ENCODE peak calls at places on chromosome 18, in four cellular contexts. One of them, this sample, is unnamed.

GRCh38 chr18:6752200-6752873 is 22.8 kb downstream of the ARHGAP28 start:
- DNase-seq in neuronal stem cell: peak; percentile 48
- DNase-seq in IMR-90: peak; percentile 86
- DNase-seq in trophoblast cell: no peak
- DNase-seq in this sample: peak; percentile 99

GRCh38 chr18:77765468-77765867 is 515.8 kb downstream of the GALR1 start:
- DNase-seq in neuronal stem cell: peak; percentile 39
- DNase-seq in IMR-90: no peak
- DNase-seq in trophoblast cell: peak; percentile 3
- DNase-seq in this sample: peak; percentile 56

GRCh38 chr18:68150976-68151375 is 563.9 kb downstream of the TMX3 start:
- DNase-seq in neuronal stem cell: no peak
- DNase-seq in IMR-90: no peak
- DNase-seq in trophoblast cell: no peak
- DNase-seq in this sample: no peak

GRCh38 chr18:63293930-63294329 is 25.6 kb downstream of the BCL2 start:
- DNase-seq in neuronal stem cell: no peak
- DNase-seq in IMR-90: no peak
- DNase-seq in trophoblast cell: no peak
- DNase-seq in this sample: no peak

GRCh38 chr18:39480494-39481245 is 1915.1 kb upstream of the CELF4 start:
- DNase-seq in neuronal stem cell: no peak
- DNase-seq in IMR-90: peak; percentile 55
- DNase-seq in trophoblast cell: no peak
- DNase-seq in this sample: no peak

GRCh38 chr18:42578781-42579180 is 536.7 kb downstream of the RIT2 start:
- DNase-seq in neuronal stem cell: no peak
- DNase-seq in IMR-90: no peak
- DNase-seq in trophoblast cell: peak; percentile 86
- DNase-seq in this sample: no peak

GRCh38 chr18:33210575-33211189 is 229.8 kb downstream of the CCDC178 start:
- DNase-seq in neuronal stem cell: no peak
- DNase-seq in IMR-90: peak; percentile 22
- DNase-seq in trophoblast cell: peak; percentile 45
- DNase-seq in this sample: peak; percentile 57

GRCh38 chr18:59564516-59564915 is 132.7 kb downstream of the CCBE1 start:
- DNase-seq in neuronal stem cell: no peak
- DNase-seq in IMR-90: no peak
- DNase-seq in trophoblast cell: no peak
- DNase-seq in this sample: no peak

GRCh38 chr18:6270791-6271216 is 143.9 kb downstream of the L3MBTL4 start:
- DNase-seq in neuronal stem cell: no peak
- DNase-seq in IMR-90: no peak
- DNase-seq in trophoblast cell: no peak
- DNase-seq in this sample: no peak

GRCh38 chr18:5895886-5896740 is 791 bp upstream of the TMEM200C start:
- DNase-seq in neuronal stem cell: peak; percentile 71
- DNase-seq in IMR-90: peak; percentile 74
- DNase-seq in trophoblast cell: peak; percentile 41
- DNase-seq in this sample: peak; percentile 81

GRCh38 chr18:39389800-39390379 is 1824.3 kb upstream of the CELF4 start:
- DNase-seq in neuronal stem cell: peak; percentile 21
- DNase-seq in IMR-90: no peak
- DNase-seq in trophoblast cell: no peak
- DNase-seq in this sample: peak; percentile 91

GRCh38 chr18:74558096-74558495 is 23.8 kb downstream of the CNDP1 start:
- DNase-seq in neuronal stem cell: no peak
- DNase-seq in IMR-90: no peak
- DNase-seq in trophoblast cell: no peak
- DNase-seq in this sample: no peak

GRCh38 chr18:424071-424868 is 76.2 kb downstream of the COLEC12 start:
- DNase-seq in neuronal stem cell: no peak
- DNase-seq in IMR-90: no peak
- DNase-seq in trophoblast cell: no peak
- DNase-seq in this sample: no peak

GRCh38 chr18:53603281-53603680 is 621.2 kb downstream of the MBD2 start:
- DNase-seq in neuronal stem cell: no peak
- DNase-seq in IMR-90: no peak
- DNase-seq in trophoblast cell: no peak
- DNase-seq in this sample: no peak

GRCh38 chr18:49585781-49586663 is 24.2 kb downstream of the LIPG start:
- DNase-seq in neuronal stem cell: no peak
- DNase-seq in IMR-90: no peak
- DNase-seq in trophoblast cell: no peak
- DNase-seq in this sample: peak; percentile 93

GRCh38 chr18:74019864-74020263 is 127.8 kb downstream of the FBXO15 start:
- DNase-seq in neuronal stem cell: no peak
- DNase-seq in IMR-90: no peak
- DNase-seq in trophoblast cell: no peak
- DNase-seq in this sample: no peak

GRCh38 chr18:78638889-78639596 is 340.6 kb upstream of the SALL3 start:
- DNase-seq in neuronal stem cell: no peak
- DNase-seq in IMR-90: no peak
- DNase-seq in trophoblast cell: no peak
- DNase-seq in this sample: no peak

GRCh38 chr18:34729264-34729663 is 19.2 kb downstream of the DTNA start:
- DNase-seq in neuronal stem cell: no peak
- DNase-seq in IMR-90: no peak
- DNase-seq in trophoblast cell: peak; percentile 63
- DNase-seq in this sample: peak; percentile 87

GRCh38 chr18:56291229-56291796 is 347.1 kb downstream of the TXNL1 start:
- DNase-seq in neuronal stem cell: no peak
- DNase-seq in IMR-90: peak; percentile 47
- DNase-seq in trophoblast cell: no peak
- DNase-seq in this sample: no peak

GRCh38 chr18:55229682-55230081 is 270.4 kb upstream of the CCDC68 start:
- DNase-seq in neuronal stem cell: no peak
- DNase-seq in IMR-90: no peak
- DNase-seq in trophoblast cell: no peak
- DNase-seq in this sample: no peak

GRCh38 chr18:34947711-34948125 is 93.5 kb upstream of the MAPRE2 start:
- DNase-seq in neuronal stem cell: no peak
- DNase-seq in IMR-90: peak; percentile 65
- DNase-seq in trophoblast cell: peak; percentile 67
- DNase-seq in this sample: peak; percentile 30

GRCh38 chr18:66752733-66753132 is 148.8 kb upstream of the CDH19 start:
- DNase-seq in neuronal stem cell: no peak
- DNase-seq in IMR-90: no peak
- DNase-seq in trophoblast cell: no peak
- DNase-seq in this sample: peak; percentile 1

GRCh38 chr18:11585596-11585995 is 23.8 kb upstream of the SLC35G4 start:
- DNase-seq in neuronal stem cell: no peak
- DNase-seq in IMR-90: no peak
- DNase-seq in trophoblast cell: no peak
- DNase-seq in this sample: no peak

GRCh38 chr18:22098563-22098989 is 70.8 kb upstream of the GATA6 start:
- DNase-seq in neuronal stem cell: no peak
- DNase-seq in IMR-90: no peak
- DNase-seq in trophoblast cell: peak; percentile 25
- DNase-seq in this sample: no peak

GRCh38 chr18:37341016-37341415 is 224.6 kb downstream of the CELF4 start:
- DNase-seq in neuronal stem cell: no peak
- DNase-seq in IMR-90: no peak
- DNase-seq in trophoblast cell: no peak
- DNase-seq in this sample: no peak

GRCh38 chr18:51664236-51664635 is 466.8 kb upstream of the MEX3C start:
- DNase-seq in neuronal stem cell: no peak
- DNase-seq in IMR-90: no peak
- DNase-seq in trophoblast cell: no peak
- DNase-seq in this sample: no peak

GRCh38 chr18:41226186-41226585 is 728.8 kb upstream of the PIK3C3 start:
- DNase-seq in neuronal stem cell: no peak
- DNase-seq in IMR-90: peak; percentile 66
- DNase-seq in trophoblast cell: no peak
- DNase-seq in this sample: no peak

GRCh38 chr18:9068346-9068745 is 34.2 kb upstream of the NDUFV2 start:
- DNase-seq in neuronal stem cell: no peak
- DNase-seq in IMR-90: no peak
- DNase-seq in trophoblast cell: peak; percentile 49
- DNase-seq in this sample: no peak
- H3K23ac ChIP-seq in neuronal stem cell: no peak overlapping the region
- H3K23ac ChIP-seq in IMR-90: no peak overlapping the region
- H3K23ac ChIP-seq in trophoblast cell: no peak overlapping the region
- H3K23ac ChIP-seq in this sample: no peak overlapping the region

GRCh38 chr18:23133860-23134779 is 1.2 kb upstream of the CABLES1 start:
- DNase-seq in neuronal stem cell: no peak
- DNase-seq in IMR-90: no peak
- DNase-seq in trophoblast cell: peak; percentile 92
- DNase-seq in this sample: peak; percentile 94

GRCh38 chr18:23134780-23135678 is at the start of gene CABLES1:
- DNase-seq in neuronal stem cell: peak; percentile 48
- DNase-seq in IMR-90: peak; percentile 59
- DNase-seq in trophoblast cell: peak; percentile 90
- DNase-seq in this sample: peak; percentile 71

GRCh38 chr18:23136326-23137092 is 1.2 kb downstream of the CABLES1 start:
- DNase-seq in neuronal stem cell: peak; percentile 23
- DNase-seq in IMR-90: no peak
- DNase-seq in trophoblast cell: peak; percentile 50
- DNase-seq in this sample: peak; percentile 46

GRCh38 chr18:23137093-23137640 is 1.9 kb downstream of the CABLES1 start:
- DNase-seq in neuronal stem cell: peak; percentile 21
- DNase-seq in IMR-90: no peak
- DNase-seq in trophoblast cell: peak; percentile 15
- DNase-seq in this sample: peak; percentile 66

DNA sequence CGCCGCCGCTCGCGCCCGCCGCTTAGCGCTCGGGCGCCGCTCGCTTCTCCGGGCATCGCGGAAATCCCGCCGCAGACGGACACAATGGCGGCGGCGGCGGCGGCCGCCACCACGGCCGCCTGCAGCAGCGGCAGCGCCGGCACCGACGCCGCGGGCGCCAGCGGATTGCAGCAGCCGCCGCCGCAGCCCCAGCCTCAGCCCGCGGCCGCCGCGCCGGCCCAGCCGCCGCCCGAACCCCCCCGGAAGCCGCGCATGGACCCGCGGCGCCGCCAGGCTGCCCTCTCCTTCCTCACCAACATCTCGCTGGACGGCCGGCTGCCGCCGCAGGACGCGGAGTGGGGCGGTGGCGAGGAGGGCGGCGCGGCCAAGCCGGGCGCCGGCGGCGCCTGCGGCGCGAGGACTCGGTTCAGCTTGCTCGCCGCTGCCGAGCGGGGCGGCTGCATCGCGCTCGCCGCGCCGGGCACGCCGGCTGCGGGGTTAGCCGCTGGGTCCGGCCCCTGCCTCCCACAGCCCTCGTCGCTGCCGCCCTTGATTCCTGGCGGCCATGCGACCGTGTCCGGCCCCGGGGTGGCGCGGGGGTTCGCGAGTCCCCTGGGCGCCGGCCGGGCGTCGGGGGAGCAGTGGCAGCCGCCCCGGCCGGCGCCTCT is 517 bp downstream of the CABLES1 start:
- DNase-seq in neuronal stem cell: peak; percentile 30
- DNase-seq in IMR-90: no peak
- DNase-seq in trophoblast cell: peak; percentile 57
- DNase-seq in this sample: peak; percentile 44
- H2BK120ac ChIP-seq in neuronal stem cell: peak overlapping the region; percentile 18
- H2BK120ac ChIP-seq in IMR-90: no peak overlapping the region
- H2BK120ac ChIP-seq in trophoblast cell: peak overlapping the region; percentile 82
- H2BK120ac ChIP-seq in this sample: peak overlapping the region; percentile 56

GRCh38 chr18:58046087-58046793 is 2.2 kb downstream of the NEDD4L start:
- DNase-seq in neuronal stem cell: peak; percentile 33
- DNase-seq in IMR-90: no peak
- DNase-seq in trophoblast cell: no peak
- DNase-seq in this sample: peak; percentile 85

GRCh38 chr18:58043452-58044369 is at the start of gene NEDD4L:
- DNase-seq in neuronal stem cell: peak; percentile 85
- DNase-seq in IMR-90: peak; percentile 83
- DNase-seq in trophoblast cell: peak; percentile 81
- DNase-seq in this sample: peak; percentile 91

GRCh38 chr18:58042826-58043362 is 1.1 kb upstream of the NEDD4L start:
- DNase-seq in neuronal stem cell: no peak
- DNase-seq in IMR-90: no peak
- DNase-seq in trophoblast cell: peak; percentile 15
- DNase-seq in this sample: peak; percentile 31

GRCh38 chr18:58045265-58046086 is 1.4 kb downstream of the NEDD4L start:
- DNase-seq in neuronal stem cell: peak; percentile 41
- DNase-seq in IMR-90: peak; percentile 31
- DNase-seq in trophoblast cell: peak; percentile 21
- DNase-seq in this sample: peak; percentile 91

GRCh38 chr18:58044370-58045264 is 591 bp downstream of the NEDD4L start:
- DNase-seq in neuronal stem cell: peak; percentile 35
- DNase-seq in IMR-90: peak; percentile 34
- DNase-seq in trophoblast cell: peak; percentile 54
- DNase-seq in this sample: peak; percentile 79
- H3K23ac ChIP-seq in neuronal stem cell: no peak overlapping the region
- H3K23ac ChIP-seq in IMR-90: peak overlapping the region; percentile 16
- H3K23ac ChIP-seq in trophoblast cell: no peak overlapping the region
- H3K23ac ChIP-seq in this sample: no peak overlapping the region

GRCh38 chr18:79883461-79884295 is 67.8 kb downstream of the SLC66A2 start:
- DNase-seq in neuronal stem cell: no peak
- DNase-seq in IMR-90: no peak
- DNase-seq in trophoblast cell: no peak
- DNase-seq in this sample: no peak

GRCh38 chr18:79882522-79883241 is 68.8 kb downstream of the SLC66A2 start:
- DNase-seq in neuronal stem cell: no peak
- DNase-seq in IMR-90: no peak
- DNase-seq in trophoblast cell: no peak
- DNase-seq in this sample: no peak

GRCh38 chr18:79879566-79879965 is 71.9 kb downstream of the SLC66A2 start:
- DNase-seq in neuronal stem cell: no peak
- DNase-seq in IMR-90: no peak
- DNase-seq in trophoblast cell: no peak
- DNase-seq in this sample: no peak

GRCh38 chr18:79884296-79884962 is 67.0 kb downstream of the SLC66A2 start:
- DNase-seq in neuronal stem cell: no peak
- DNase-seq in IMR-90: no peak
- DNase-seq in trophoblast cell: no peak
- DNase-seq in this sample: no peak

DNA sequence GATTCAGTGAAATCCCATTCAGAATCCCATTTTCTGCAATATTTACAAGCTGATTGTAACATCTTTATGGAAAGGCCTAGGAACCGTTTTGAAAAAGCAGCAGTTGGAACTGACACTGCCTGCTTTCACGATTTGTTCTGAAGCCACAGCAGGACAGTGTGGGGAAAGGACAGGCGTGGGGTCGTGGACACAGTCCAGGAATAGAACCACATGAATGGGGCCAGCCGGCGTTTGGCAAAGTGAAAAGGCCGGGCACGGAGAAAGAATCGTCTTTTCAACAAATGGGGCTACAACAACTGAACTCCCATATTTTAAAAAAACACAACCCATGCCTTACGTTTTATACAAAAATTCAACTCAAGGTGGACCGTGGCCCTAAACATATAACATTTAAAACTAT is 69.8 kb downstream of the SLC66A2 start:
- DNase-seq in neuronal stem cell: no peak
- DNase-seq in IMR-90: no peak
- DNase-seq in trophoblast cell: no peak
- DNase-seq in this sample: no peak
- H2BK120ac ChIP-seq in neuronal stem cell: no peak overlapping the region
- H2BK120ac ChIP-seq in IMR-90: no peak overlapping the region
- H2BK120ac ChIP-seq in trophoblast cell: no peak overlapping the region
- H2BK120ac ChIP-seq in this sample: no peak overlapping the region